ENCODE peak calls at places on chromosome 21, in five cellular contexts. X is transverse colon, P is upper lobe of left lung, A is neural progenitor cell, H is heart right ventricle. J is an unnamed sample. For H3K9me3, the result is how much of the 10 kb centered on the place peaks cover.

GRCh38 chr21:44919111-44919912 is 1.4 kb downstream of the ITGB2 start:
- DNase-seq in P (peak), X (no peak), A (no peak), H (no peak), J (peak)

GRCh38 chr21:33824156-33824941 is 91.3 kb downstream of the ATP5PO start:
- DNase-seq in A (no peak), H (no peak), X (no peak), P (no peak), J (no peak)

GRCh38 chr21:45551316-45551715 is 9.1 kb upstream of the SLC19A1 start:
- DNase-seq in H (no peak), A (no peak), P (no peak), X (no peak), J (no peak)

GRCh38 chr21:23218667-23219066 is 2220.5 kb downstream of the NCAM2 start:
- DNase-seq in X (no peak), P (no peak), A (no peak), H (no peak), J (no peak)

GRCh38 chr21:35829014-35829525 is 231.3 kb downstream of the SETD4 start:
- DNase-seq in P (no peak), A (no peak), H (no peak), X (no peak), J (no peak)

GRCh38 chr21:32329776-32330175 is 31.1 kb downstream of the MRAP start:
- DNase-seq in A (no peak), P (no peak), X (no peak), H (no peak), J (no peak)

GRCh38 chr21:33031152-33031551 is 5.4 kb downstream of the OLIG2 start:
- DNase-seq in A (no peak), H (no peak), X (no peak), P (no peak), J (no peak)

GRCh38 chr21:14451520-14451919 is 68.6 kb upstream of the HSPA13 start:
- DNase-seq in P (no peak), A (no peak), H (no peak), X (no peak), J (no peak)

GRCh38 chr21:35743571-35743970 is 316.8 kb downstream of the SETD4 start:
- DNase-seq in X (no peak), A (no peak), H (no peak), P (no peak), J (no peak)

GRCh38 chr21:42799948-42800347 is 79.4 kb downstream of the WDR4 start:
- DNase-seq in A (no peak), X (no peak), H (no peak), P (no peak), J (no peak)

GRCh38 chr21:33949516-33950424 is 34.2 kb upstream of the ATP5PO start:
- DNase-seq in X (no peak), P (no peak), H (no peak), A (no peak), J (peak)

GRCh38 chr21:43956667-43957030 is 55.5 kb upstream of the TRAPPC10 start:
- DNase-seq in X (no peak), A (no peak), H (no peak), P (peak), J (no peak)

GRCh38 chr21:45471229-45472052 is 66.5 kb downstream of the COL18A1 start:
- DNase-seq in X (no peak), P (peak), A (no peak), H (peak), J (no peak)

GRCh38 chr21:31892686-31893085 is 19.9 kb downstream of the HUNK start:
- DNase-seq in P (no peak), X (no peak), A (peak), H (no peak), J (no peak)

GRCh38 chr21:32940079-32941014 is 85.4 kb upstream of the OLIG2 start:
- DNase-seq in H (no peak), X (peak), P (no peak), A (peak), J (peak)

GRCh38 chr21:28884481-28884880 is 108.2 kb downstream of the LTN1 start:
- DNase-seq in P (no peak), X (no peak), A (no peak), H (no peak), J (no peak)

GRCh38 chr21:46191257-46191685 is 7.0 kb upstream of the SPATC1L start:
- DNase-seq in X (no peak), P (no peak), H (no peak), A (no peak), J (no peak)

GRCh38 chr21:38264581-38264980 is 7.8 kb downstream of the KCNJ15 start:
- DNase-seq in P (no peak), H (no peak), X (no peak), A (no peak), J (no peak)

GRCh38 chr21:32048353-32048752 is 175.5 kb downstream of the HUNK start:
- DNase-seq in H (no peak), A (no peak), P (no peak), X (no peak), J (no peak)

GRCh38 chr21:15051652-15052554 is 12.9 kb downstream of the NRIP1 start:
- DNase-seq in P (no peak), X (peak), H (no peak), A (no peak), J (no peak)

GRCh38 chr21:45498646-45499000 is 43.6 kb downstream of the SLC19A1 start:
- DNase-seq in P (no peak), X (no peak), H (no peak), A (no peak), J (no peak)

GRCh38 chr21:14991957-14992356 is 72.8 kb downstream of the NRIP1 start:
- DNase-seq in A (no peak), P (no peak), X (no peak), H (no peak), J (no peak)

GRCh38 chr21:45127937-45128336 is 53.6 kb downstream of the ADARB1 start:
- DNase-seq in A (no peak), P (no peak), H (no peak), X (no peak), J (no peak)

GRCh38 chr21:42424848-42425602 is 21.3 kb downstream of the UBASH3A start:
- DNase-seq in P (no peak), X (peak), A (no peak), H (no peak), J (peak)

GRCh38 chr21:35965699-35966098 is 94.6 kb downstream of the SETD4 start:
- DNase-seq in A (no peak), H (no peak), P (no peak), X (no peak), J (no peak)

GRCh38 chr21:38165466-38166213 is 91.2 kb upstream of the KCNJ15 start:
- DNase-seq in X (no peak), A (no peak), P (no peak), H (no peak), J (no peak)

GRCh38 chr21:17798796-17799195 is 20.4 kb downstream of the C21orf91 start:
- DNase-seq in A (no peak), H (no peak), X (no peak), P (no peak), J (no peak)

GRCh38 chr21:14850394-14850793 is 214.4 kb downstream of the NRIP1 start:
- DNase-seq in H (no peak), P (no peak), A (no peak), X (no peak), J (no peak)

GRCh38 chr21:45894107-45894810 is 87.3 kb upstream of the COL6A1 start:
- DNase-seq in X (peak), H (peak), A (peak), P (peak), J (no peak)

GRCh38 chr21:42365770-42366169 is 565 bp downstream of the TFF1 start:
- DNase-seq in P (no peak), A (no peak), X (no peak), H (no peak), J (no peak)

GRCh38 chr21:44416193-44416592 is 39.1 kb upstream of the LRRC3 start:
- DNase-seq in H (no peak), P (no peak), A (no peak), X (no peak), J (no peak)

GRCh38 chr21:46661211-46661625 is 25.7 kb downstream of the PRMT2 start:
- DNase-seq in P (peak), X (peak), H (peak), A (peak), J (no peak)

GRCh38 chr21:27647921-27648320 is 681.0 kb upstream of the ADAMTS5 start:
- DNase-seq in H (no peak), A (no peak), X (no peak), P (no peak), J (no peak)

GRCh38 chr21:45266518-45267389 is 20.9 kb downstream of the POFUT2 start:
- DNase-seq in H (no peak), X (no peak), P (no peak), A (no peak), J (peak)

GRCh38 chr21:23475518-23476189 is 2131.6 kb downstream of the MRPL39 start:
- DNase-seq in H (no peak), P (no peak), X (no peak), A (no peak), J (no peak)

GRCh38 chr21:43829575-43830119 is 35.4 kb upstream of the AGPAT3 start:
- DNase-seq in P (no peak), H (no peak), A (no peak), X (no peak), J (no peak)

GRCh38 chr21:26096494-26096893 is 74.1 kb downstream of the APP start:
- DNase-seq in X (no peak), A (no peak), P (no peak), H (no peak), J (no peak)

GRCh38 chr21:26097475-26097874 is 73.1 kb downstream of the APP start:
- DNase-seq in A (no peak), P (no peak), H (no peak), X (no peak), J (no peak)

GRCh38 chr21:26096972-26097371 is 73.6 kb downstream of the APP start:
- DNase-seq in H (no peak), A (peak), X (no peak), P (no peak), J (no peak)

GRCh38 chr21:26093094-26093493 is 77.5 kb downstream of the APP start:
- DNase-seq in X (no peak), H (no peak), P (no peak), A (no peak), J (no peak)

GRCh38 chr21:26095131-26095530 is 75.4 kb downstream of the APP start:
- DNase-seq in H (no peak), X (no peak), P (no peak), A (no peak), J (no peak)
- TF ChIP-seq CTCF in H (no peak), X (no peak), P (no peak), A (no peak), J (no peak)

GRCh38 chr21:25458484-25458883 is 148.8 kb downstream of the MRPL39 start:
- DNase-seq in P (no peak), H (no peak), X (no peak), A (no peak), J (no peak)

GRCh38 chr21:25459365-25459764 is 147.9 kb downstream of the MRPL39 start:
- DNase-seq in A (no peak), P (no peak), X (no peak), H (no peak), J (no peak)

GRCh38 chr21:25457946-25458345 is 149.3 kb downstream of the MRPL39 start:
- DNase-seq in H (no peak), X (no peak), A (no peak), P (no peak), J (no peak)

GRCh38 chr21:25456672-25457071 is 150.6 kb downstream of the MRPL39 start:
- DNase-seq in H (no peak), P (no peak), X (no peak), A (no peak), J (no peak)

DNA sequence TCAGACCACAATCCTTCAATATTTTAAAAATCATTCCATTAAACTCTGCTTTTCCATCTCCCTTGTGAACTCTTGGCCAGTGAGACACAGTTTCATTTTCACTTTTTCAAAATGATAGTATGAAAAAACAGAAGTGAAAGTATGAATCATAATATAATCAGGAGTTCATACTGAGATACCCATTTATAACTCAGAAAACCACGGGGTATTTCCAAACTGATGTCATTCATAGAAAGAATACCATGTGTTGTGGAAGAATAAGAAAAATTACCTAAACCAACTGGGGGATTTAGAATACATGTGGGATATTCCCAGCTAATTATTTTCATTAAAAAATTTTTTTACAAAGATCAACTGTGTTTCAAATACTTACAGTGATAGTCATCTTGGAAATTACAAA is 149.9 kb downstream of the MRPL39 start:
- DNase-seq in P (no peak), A (no peak), H (no peak), X (no peak), J (no peak)
- H3K9me3 ChIP-seq in P (under half), A (under half), H (under half), X (under half), J (under half)

GRCh38 chr21:21750124-21750825 is 752.1 kb downstream of the NCAM2 start:
- DNase-seq in H (no peak), A (no peak), P (no peak), X (no peak), J (no peak)

DNA sequence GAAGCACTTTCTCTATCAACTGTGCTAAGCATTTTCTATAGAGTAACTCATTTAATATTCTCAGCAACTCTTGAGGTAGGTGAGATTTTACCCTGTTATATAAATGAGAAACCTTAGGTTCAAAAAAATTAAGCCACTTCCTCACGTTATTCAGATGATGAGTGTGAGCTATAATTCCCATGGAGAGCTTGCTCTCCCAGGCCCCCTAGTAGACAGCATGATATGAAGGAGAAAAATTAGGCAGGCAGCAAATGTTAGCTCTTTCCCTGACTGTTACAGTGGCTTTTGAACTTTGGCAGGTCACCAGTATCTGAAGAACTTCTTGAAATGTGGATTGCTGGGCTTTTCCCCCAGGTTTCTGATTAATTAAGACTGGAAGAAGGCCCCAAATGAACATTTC is 753.1 kb downstream of the NCAM2 start:
- DNase-seq in A (no peak), H (no peak), X (peak), P (no peak), J (no peak)
- TF ChIP-seq CTCF in A (no peak), H (no peak), X (peak), P (no peak), J (no peak)

DNA sequence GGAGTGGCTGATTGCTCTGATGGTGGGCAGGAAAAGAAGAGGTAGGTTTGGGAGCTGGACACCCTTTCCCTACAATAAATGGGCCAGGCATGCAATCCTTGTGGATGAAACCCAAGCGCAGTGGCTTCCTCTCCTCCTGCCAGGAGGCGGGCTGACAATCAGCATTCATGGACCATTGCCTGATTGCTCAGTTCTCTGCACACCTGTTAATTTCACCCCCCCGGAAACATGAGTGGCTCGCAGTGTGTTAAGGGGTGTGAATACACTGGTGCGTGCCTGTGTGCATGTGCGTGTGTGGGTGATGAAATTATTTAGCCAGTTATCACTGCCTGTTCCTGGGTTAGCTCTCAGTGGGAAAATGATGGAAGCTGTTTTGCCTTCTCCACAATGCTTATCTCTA is 310.7 kb downstream of the PCP4 start:
- DNase-seq in X (no peak), H (no peak), P (no peak), A (no peak), J (no peak)
- H3K9me3 ChIP-seq in X (under half), H (under half), P (under half), A (under half), J (under half)

DNA sequence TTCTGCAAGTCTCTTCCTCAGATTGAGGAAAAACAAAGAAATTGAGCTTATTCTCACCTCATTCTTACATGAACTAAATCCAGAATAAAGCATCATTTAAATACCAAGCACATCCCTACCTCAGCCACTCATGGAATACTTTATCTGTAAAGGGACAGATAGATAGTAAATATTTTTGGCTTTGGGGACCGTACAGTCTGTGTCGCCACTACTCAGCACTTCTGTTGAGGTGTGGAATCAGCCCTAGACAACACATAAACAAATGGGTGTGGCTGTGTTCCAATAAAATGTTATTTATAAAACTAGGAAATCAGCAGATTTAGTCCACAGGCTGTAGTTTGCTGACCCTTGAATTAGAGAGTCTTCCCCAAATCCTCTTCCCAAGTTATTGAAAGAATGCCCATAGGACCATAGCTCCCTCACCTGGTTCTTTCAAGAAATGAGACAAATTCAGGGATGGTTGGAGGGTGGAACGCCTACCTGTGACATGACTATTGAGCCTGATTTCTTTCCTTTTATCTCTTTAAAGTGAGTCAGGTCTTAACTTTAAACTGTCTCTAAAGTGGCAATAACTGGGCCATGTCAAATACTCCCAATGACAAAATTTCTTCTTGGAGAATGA is 878.5 kb downstream of the USP25 start:
- DNase-seq in P (no peak), H (no peak), X (no peak), A (peak), J (no peak)
- TF ChIP-seq CTCF in P (no peak), H (peak), X (no peak), A (peak), J (no peak)

DNA sequence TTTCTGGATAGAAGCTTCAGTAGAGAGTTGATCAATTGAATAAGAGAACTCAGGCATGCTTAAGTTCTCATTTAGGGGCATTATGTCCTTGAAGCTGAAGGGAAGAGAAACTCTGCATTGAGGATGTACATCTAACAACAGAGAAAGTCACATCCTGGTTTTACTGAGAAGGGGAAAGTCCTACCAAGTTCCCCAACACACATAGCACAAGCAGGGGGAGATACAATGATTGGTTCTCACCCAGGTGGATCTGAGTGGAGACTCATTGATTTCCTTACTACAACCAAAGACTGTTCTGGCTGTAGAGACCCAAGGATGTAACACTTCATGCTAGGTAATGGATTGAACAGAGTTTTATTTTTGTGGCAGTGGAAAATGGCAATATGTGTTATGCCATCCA is 1.0 kb upstream of the KRTAP20-1 start:
- DNase-seq in H (no peak), X (no peak), P (no peak), A (no peak), J (no peak)
- H3K9me3 ChIP-seq in H (under half), X (under half), P (under half), A (under half), J (under half)

GRCh38 chr21:37145635-37146111 is 72.6 kb downstream of the TTC3 start:
- DNase-seq in P (no peak), H (no peak), A (peak), X (no peak), J (no peak)
- TF ChIP-seq CTCF in P (no peak), H (no peak), A (no peak), X (no peak), J (no peak)

DNA sequence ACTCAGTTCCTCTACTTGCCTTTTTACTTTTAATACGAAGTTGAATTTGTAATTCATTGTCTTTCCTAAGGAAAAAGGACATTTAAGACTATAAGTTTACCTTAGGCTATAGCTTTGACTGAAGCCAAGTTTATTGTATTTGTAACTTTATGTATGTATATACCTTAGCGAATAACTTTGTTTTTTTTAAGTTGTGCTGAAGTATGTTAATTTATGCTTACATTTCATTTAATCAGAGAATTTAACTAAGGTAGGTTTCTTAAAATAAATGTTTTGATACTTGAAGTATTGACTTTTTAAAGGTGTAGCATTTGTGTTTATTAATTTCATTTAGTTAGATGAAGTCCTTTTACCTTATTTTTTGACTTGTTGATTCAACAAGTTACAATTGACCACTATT is 55.2 kb upstream of the TPTE start:
- DNase-seq in X (no peak), A (no peak), P (no peak), H (no peak), J (no peak)
- H3K9me3 ChIP-seq in X (under half), A (half or more), P (under half), H (under half), J (under half)